ENCODE peak calls at places on chromosomes 12 and 14, in eight cellular contexts. X is neural progenitor cell, N is WERI-Rb-1, O is A549, S is IMR-90, G is HL-60, W is mucosa of descending colon, Z is RWPE2. L is an unnamed sample.

GRCh38 chr14:99654235-99655000 is 9.5 kb downstream of the HHIPL1 start:
- DNase-seq in N (peak), S (peak), O (peak), G (no peak), W (peak), X (peak), Z (no peak), L (peak)

GRCh38 chr12:65800928-65801327 is 23.4 kb upstream of the HMGA2 start:
- DNase-seq in X (no peak), N (no peak), W (no peak), S (peak), Z (no peak), G (no peak), O (no peak), L (no peak)

GRCh38 chr14:66514206-66514605 is 6.3 kb downstream of the GPHN start:
- DNase-seq in S (no peak), N (no peak), G (peak), Z (no peak), X (no peak), O (no peak), W (no peak), L (no peak)

GRCh38 chr12:87678453-87678852 is 350.7 kb downstream of the C12orf50 start:
- DNase-seq in W (no peak), S (peak), G (no peak), Z (no peak), O (no peak), N (no peak), X (no peak), L (no peak)

GRCh38 chr12:53749986-53750811 is 1.6 kb downstream of the CISTR start:
- DNase-seq in N (no peak), Z (no peak), S (no peak), W (no peak), O (no peak), X (no peak), G (no peak), L (no peak)

GRCh38 chr14:105472496-105472991 is 2.1 kb upstream of the CRIP2 start:
- DNase-seq in W (peak), X (no peak), N (no peak), Z (no peak), O (no peak), G (no peak), S (no peak), L (no peak)

GRCh38 chr12:109568486-109568885 is 4.8 kb downstream of the MMAB start:
- DNase-seq in S (peak), W (no peak), X (no peak), O (no peak), G (no peak), N (no peak), Z (no peak), L (no peak)

GRCh38 chr14:67311868-67312267 is 47.7 kb downstream of the ATP6V1D start:
- DNase-seq in N (no peak), Z (no peak), O (no peak), G (no peak), X (no peak), S (no peak), W (no peak), L (no peak)

GRCh38 chr12:128587918-128588317 is 235.8 kb downstream of the SLC15A4 start:
- DNase-seq in S (no peak), N (no peak), O (no peak), G (no peak), X (no peak), W (no peak), Z (no peak), L (no peak)

GRCh38 chr14:105856676-105857222 is 330.4 kb downstream of the TMEM121 start:
- DNase-seq in O (no peak), N (no peak), Z (peak), G (no peak), W (no peak), X (no peak), S (no peak), L (no peak)

GRCh38 chr14:76236172-76237130 is 84.7 kb downstream of the GPATCH2L start:
- DNase-seq in G (no peak), Z (no peak), N (no peak), O (no peak), S (peak), X (no peak), W (no peak), L (peak)

GRCh38 chr14:55707365-55707804 is 127.4 kb downstream of the KTN1 start:
- DNase-seq in X (peak), N (no peak), G (no peak), W (no peak), S (peak), Z (no peak), O (peak), L (peak)

GRCh38 chr12:82919365-82920054 is 232.8 kb downstream of the TMTC2 start:
- DNase-seq in O (no peak), G (no peak), X (no peak), S (no peak), N (no peak), W (no peak), Z (no peak), L (no peak)

GRCh38 chr14:78425782-78426181 is 255.6 kb downstream of the NRXN3 start:
- DNase-seq in S (no peak), W (no peak), Z (no peak), X (no peak), N (no peak), O (no peak), G (no peak), L (no peak)

GRCh38 chr12:113060336-113060960 is 3.9 kb downstream of the DTX1 start:
- DNase-seq in W (no peak), S (no peak), Z (no peak), X (no peak), O (no peak), G (no peak), N (no peak), L (no peak)

DNA sequence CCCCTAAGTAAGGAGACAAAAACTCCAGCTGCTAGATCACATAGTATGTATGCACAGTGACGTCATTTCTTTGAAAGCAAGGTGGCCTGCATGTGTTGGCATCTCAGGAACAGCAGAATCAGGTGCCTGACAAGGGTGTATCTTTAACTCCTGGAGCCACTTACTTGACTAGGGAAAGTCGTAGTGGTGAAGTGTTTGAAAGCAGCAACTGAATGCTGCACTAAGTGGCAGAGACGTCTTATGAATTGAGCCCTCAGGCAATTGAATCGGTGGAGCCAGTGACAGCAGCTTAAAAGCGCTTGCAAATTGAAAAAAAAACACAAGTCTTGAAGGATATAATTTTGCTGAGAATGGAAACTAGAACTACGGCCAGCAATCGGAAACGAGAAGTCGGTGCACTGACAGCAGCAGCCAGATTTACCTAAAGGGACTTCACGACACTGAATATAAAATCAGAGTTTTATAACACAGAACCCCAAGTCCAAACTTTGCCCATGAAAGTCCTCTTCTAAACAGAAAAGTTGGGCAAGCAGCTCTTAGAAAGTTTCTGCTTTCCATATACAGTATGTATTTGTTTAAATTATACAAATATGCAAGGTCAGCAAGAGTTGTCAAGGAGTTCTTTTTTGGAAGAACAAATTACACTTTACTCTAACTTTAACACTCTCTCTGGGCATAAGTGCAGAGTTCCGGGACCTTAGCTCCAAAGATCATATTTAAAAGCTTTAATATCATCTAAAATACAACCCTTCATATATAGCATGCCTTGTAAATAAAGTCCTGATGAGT is 1.1 kb downstream of the IGF1 start:
- DNase-seq in O (no peak), X (peak), S (no peak), N (no peak), Z (no peak), G (no peak), W (no peak), L (no peak)
- H3K4me3 ChIP-seq in O (no peak), X (no peak), S (no peak), N (no peak), Z (no peak), G (no peak), W (no peak), L (no peak)

DNA sequence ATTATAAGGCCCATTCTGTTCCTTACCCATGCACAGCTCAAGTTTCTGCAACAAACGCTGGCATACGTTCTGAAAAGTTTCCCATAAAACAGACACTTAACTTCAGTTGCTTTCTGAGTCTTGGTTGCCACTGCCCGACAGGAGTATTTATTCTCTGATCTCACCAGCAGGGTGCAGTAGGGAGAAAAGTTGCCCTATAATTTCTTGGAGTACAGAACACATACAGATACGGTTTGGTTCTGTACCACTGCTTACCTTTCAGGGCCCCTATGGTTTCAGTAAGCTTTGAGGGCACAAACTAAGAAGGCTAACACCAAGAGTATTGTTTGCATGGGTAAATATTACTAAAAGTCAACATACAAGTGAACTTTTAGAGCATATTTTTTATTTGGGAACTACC is 77.9 kb downstream of the SPATA7 start:
- DNase-seq in W (no peak), G (no peak), X (peak), N (peak), S (no peak), Z (no peak), O (peak), L (peak)
- TF ChIP-seq CTCF in W (no peak), G (no peak), X (peak), N (peak), S (peak), Z (peak), O (peak), L (peak)

GRCh38 chr12:44523828-44524227 is 352.3 kb downstream of the NELL2 start:
- DNase-seq in O (no peak), S (no peak), W (no peak), G (no peak), Z (no peak), X (no peak), N (no peak), L (no peak)
- H3K4me3 ChIP-seq in O (no peak), S (no peak), W (no peak), G (no peak), Z (no peak), X (no peak), N (no peak), L (no peak)

GRCh38 chr14:81509838-81510452 is 23.7 kb downstream of the SEL1L start:
- DNase-seq in O (no peak), X (no peak), G (no peak), W (no peak), S (no peak), N (no peak), Z (no peak), L (no peak)
- TF ChIP-seq CTCF in O (no peak), X (no peak), G (no peak), W (no peak), S (no peak), N (no peak), Z (no peak), L (no peak)

DNA sequence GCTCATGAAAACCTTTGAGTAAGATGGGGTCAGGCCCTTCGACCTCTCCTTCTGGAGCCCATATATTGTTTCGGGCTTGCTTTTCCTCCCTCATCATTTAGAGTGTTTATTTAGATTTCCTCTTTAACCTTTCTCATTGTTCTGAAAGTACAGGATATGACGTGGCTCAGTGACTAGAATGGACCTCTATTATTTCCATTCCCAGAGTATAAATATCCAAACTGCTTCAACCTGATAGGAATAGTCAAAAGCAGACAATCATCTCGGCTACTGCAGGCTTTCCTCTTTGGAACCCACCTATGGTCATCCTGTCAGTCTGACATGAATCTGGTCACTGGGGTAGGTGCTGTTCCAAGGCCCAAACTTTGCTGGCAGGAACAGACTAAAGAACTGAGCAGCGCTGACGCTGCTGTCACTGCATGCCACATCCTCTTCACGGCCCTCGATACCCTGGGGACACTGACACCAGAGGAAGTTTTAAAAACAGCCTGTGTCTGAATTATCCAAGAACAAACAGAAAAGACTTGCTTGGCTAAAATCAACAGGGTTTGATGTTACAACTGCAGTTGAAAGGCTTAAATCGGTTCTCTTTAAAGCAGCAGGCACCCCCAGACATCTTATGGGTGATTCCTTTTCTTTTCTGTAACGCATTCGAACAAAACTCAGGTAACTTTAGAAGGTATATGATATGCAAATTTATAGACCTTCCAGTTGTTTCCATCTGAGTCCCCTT is 5.0 kb upstream of the DDX47 start:
- DNase-seq in W (no peak), Z (no peak), G (no peak), S (peak), N (no peak), O (no peak), X (no peak), L (peak)
- H3K4me3 ChIP-seq in W (no peak), Z (no peak), G (no peak), S (no peak), N (no peak), O (no peak), X (no peak), L (peak)

GRCh38 chr12:95788637-95789036 is 1.9 kb downstream of the NTN4 start:
- DNase-seq in N (no peak), O (no peak), X (no peak), G (no peak), Z (no peak), W (no peak), S (peak), L (no peak)

GRCh38 chr12:95790025-95790911 is at the start of gene NTN4:
- DNase-seq in G (no peak), W (peak), N (peak), Z (no peak), X (peak), O (peak), S (peak), L (peak)

GRCh38 chr12:95789126-95790024 is 1.2 kb downstream of the NTN4 start:
- DNase-seq in Z (peak), W (peak), S (peak), N (no peak), X (peak), O (peak), G (no peak), L (no peak)

GRCh38 chr12:95787274-95787814 is 3.2 kb downstream of the NTN4 start:
- DNase-seq in W (no peak), O (no peak), G (no peak), N (no peak), X (no peak), Z (no peak), S (peak), L (no peak)

GRCh38 chr12:95790912-95791849 is 617 bp upstream of the NTN4 start:
- DNase-seq in Z (no peak), X (peak), S (peak), W (peak), O (peak), N (peak), G (no peak), L (no peak)
- TF ChIP-seq CTCF in Z (peak), X (no peak), S (no peak), W (no peak), O (no peak), N (no peak), G (no peak), L (no peak)

GRCh38 chr14:49770212-49770817 is 2.4 kb downstream of the KLHDC2 start:
- DNase-seq in X (no peak), N (no peak), S (peak), Z (no peak), O (no peak), W (peak), G (no peak), L (no peak)

GRCh38 chr14:49768301-49769121 is 558 bp downstream of the KLHDC2 start:
- DNase-seq in X (peak), G (peak), S (peak), N (peak), W (peak), Z (peak), O (peak), L (peak)

GRCh38 chr14:49769171-49769570 is 1.2 kb downstream of the KLHDC2 start:
- DNase-seq in O (no peak), W (peak), Z (no peak), G (no peak), X (peak), N (no peak), S (peak), L (no peak)

GRCh38 chr14:49767473-49768300 is at the start of gene KLHDC2:
- DNase-seq in W (peak), O (peak), S (peak), Z (peak), G (peak), N (peak), X (peak), L (peak)

GRCh38 chr14:49769581-49770211 is 1.7 kb downstream of the KLHDC2 start:
- DNase-seq in W (peak), X (no peak), Z (no peak), N (peak), O (no peak), G (no peak), S (no peak), L (no peak)
- H3K4me3 ChIP-seq in W (no peak), X (peak), Z (peak), N (peak), O (peak), G (no peak), S (peak), L (no peak)

DNA sequence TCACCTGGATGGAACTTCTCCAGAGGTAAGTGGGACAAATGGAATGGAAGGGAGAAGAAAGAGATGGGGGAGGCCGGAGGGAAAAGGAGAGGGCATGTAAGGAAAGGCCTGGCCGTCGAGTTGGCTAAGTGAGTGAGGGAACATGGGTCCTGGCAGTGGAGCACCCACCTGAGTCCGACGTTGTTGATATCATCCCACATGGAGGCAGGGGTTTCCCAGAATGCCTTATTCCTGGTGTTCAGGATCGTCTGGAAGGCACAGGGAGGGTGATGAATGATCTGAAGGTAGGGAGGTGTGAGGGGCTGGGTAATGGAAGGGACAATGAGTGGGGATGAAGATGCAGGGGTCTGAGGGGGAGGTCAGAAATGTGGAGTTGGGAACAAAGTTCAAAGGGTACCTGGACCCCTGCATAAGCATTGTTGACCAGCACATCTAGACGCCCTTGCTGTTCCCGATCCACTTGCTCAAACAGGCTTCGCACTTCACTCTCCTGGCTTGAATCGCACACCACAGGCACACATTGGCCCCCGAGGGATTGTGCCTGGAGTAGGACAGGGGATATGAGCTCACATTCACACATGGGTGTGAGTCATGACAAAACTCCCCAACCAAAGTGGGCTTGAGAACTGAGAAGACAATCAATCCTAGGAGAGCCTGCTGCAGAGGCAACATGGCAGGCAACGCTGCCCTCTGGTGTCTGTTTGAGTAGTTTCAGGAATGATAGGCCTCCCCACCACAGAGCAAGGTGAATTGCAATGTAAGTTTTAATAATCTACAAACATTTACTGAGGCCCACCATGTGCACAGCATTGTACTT is 3.0 kb downstream of the DHRS1 start:
- DNase-seq in S (peak), G (peak), N (peak), O (peak), W (peak), X (peak), Z (no peak), L (peak)
- TF ChIP-seq CTCF in S (peak), G (peak), N (peak), O (peak), W (peak), X (peak), Z (peak), L (peak)

GRCh38 chr12:124683725-124684124 is 116.3 kb upstream of the NCOR2 start:
- DNase-seq in W (no peak), G (no peak), S (no peak), Z (no peak), O (no peak), N (no peak), X (no peak), L (no peak)

GRCh38 chr12:124683330-124683662 is 115.9 kb upstream of the NCOR2 start:
- DNase-seq in S (peak), G (no peak), O (peak), Z (no peak), N (peak), X (peak), W (no peak), L (no peak)

GRCh38 chr12:124685689-124685993 is 118.2 kb upstream of the NCOR2 start:
- DNase-seq in X (no peak), Z (no peak), S (no peak), N (no peak), W (no peak), G (no peak), O (no peak), L (no peak)

GRCh38 chr12:124684971-124685688 is 117.7 kb upstream of the NCOR2 start:
- DNase-seq in N (no peak), X (no peak), O (peak), S (peak), Z (no peak), W (no peak), G (no peak), L (peak)

GRCh38 chr12:124684496-124684895 is 117.1 kb upstream of the NCOR2 start:
- DNase-seq in O (no peak), G (no peak), Z (no peak), X (no peak), N (no peak), W (no peak), S (peak), L (no peak)
- H3K4me3 ChIP-seq in O (no peak), G (no peak), Z (no peak), X (no peak), N (no peak), W (no peak), S (peak), L (no peak)